ENCODE peak calls at places on chromosomes 6 and 20, in seven cellular contexts. A is T47D, W is HCT116, Z is HepG2, H is GM12878, N is K562, M is H1. P is an unnamed sample.

GRCh38 chr6:26199773-26200728 is 112.8 kb downstream of the HFE start:
- DNase-seq in A (no peak), W (peak), Z (no peak), H (no peak), N (no peak), M (no peak), P (no peak)

GRCh38 chr6:78253618-78254017 is 600.8 kb downstream of the MEI4 start:
- DNase-seq in A (no peak), W (no peak), Z (no peak), H (no peak), N (no peak), M (no peak), P (no peak)

GRCh38 chr6:1416191-1416764 is 26.9 kb downstream of the FOXF2 start:
- DNase-seq in A (no peak), W (no peak), Z (no peak), H (no peak), N (no peak), M (no peak), P (no peak)

GRCh38 chr20:32440069-32440757 is 82.1 kb downstream of the ASXL1 start:
- DNase-seq in A (no peak), W (no peak), Z (no peak), H (no peak), N (no peak), M (no peak), P (no peak)

GRCh38 chr6:128500017-128500416 is 20.4 kb downstream of the PTPRK start:
- DNase-seq in A (no peak), W (no peak), Z (peak), H (no peak), N (no peak), M (no peak), P (no peak)

GRCh38 chr6:3165631-3166534 is 8.5 kb upstream of the TUBB2A start:
- DNase-seq in A (no peak), W (no peak), Z (peak), H (no peak), N (no peak), M (peak), P (no peak)

GRCh38 chr20:22502731-22503191 is 81.6 kb downstream of the FOXA2 start:
- DNase-seq in A (no peak), W (no peak), Z (peak), H (no peak), N (no peak), M (no peak), P (no peak)

GRCh38 chr6:62803094-62803493 is 408.2 kb upstream of the FKBP1C start:
- DNase-seq in A (no peak), W (no peak), Z (no peak), H (no peak), N (no peak), M (no peak), P (no peak)

GRCh38 chr20:50496773-50497375 is 13.3 kb upstream of the PTPN1 start:
- DNase-seq in A (no peak), W (no peak), Z (no peak), H (no peak), N (no peak), M (no peak), P (no peak)

GRCh38 chr6:158008894-158009891 is 27.5 kb downstream of the SYNJ2 start:
- DNase-seq in A (no peak), W (no peak), Z (no peak), H (no peak), N (no peak), M (no peak), P (peak)

GRCh38 chr20:22430154-22430745 is 154.1 kb downstream of the FOXA2 start:
- DNase-seq in A (no peak), W (no peak), Z (peak), H (no peak), N (peak), M (peak), P (no peak)

GRCh38 chr6:6219716-6220115 is 100.7 kb downstream of the F13A1 start:
- DNase-seq in A (no peak), W (no peak), Z (no peak), H (no peak), N (no peak), M (no peak), P (no peak)

GRCh38 chr6:35919827-35920751 is 809 bp downstream of the SRPK1 start:
- DNase-seq in A (no peak), W (no peak), Z (peak), H (no peak), N (peak), M (no peak), P (peak)

GRCh38 chr6:86477510-86478166 is 459.7 kb upstream of the HTR1E start:
- DNase-seq in A (no peak), W (no peak), Z (no peak), H (no peak), N (no peak), M (no peak), P (no peak)

GRCh38 chr6:98831057-98832031 is 3.0 kb upstream of the POU3F2 start:
- DNase-seq in A (no peak), W (no peak), Z (no peak), H (no peak), N (no peak), M (no peak), P (peak)

GRCh38 chr20:40442181-40442963 is 246.7 kb downstream of the MAFB start:
- DNase-seq in A (no peak), W (no peak), Z (no peak), H (no peak), N (no peak), M (no peak), P (peak)

GRCh38 chr6:168128631-168129291 is 49.7 kb upstream of the FRMD1 start:
- DNase-seq in A (no peak), W (no peak), Z (no peak), H (no peak), N (no peak), M (no peak), P (no peak)

GRCh38 chr6:39029156-39030011 is 19.2 kb upstream of the GLP1R start:
- DNase-seq in A (no peak), W (peak), Z (peak), H (no peak), N (peak), M (no peak), P (peak)

GRCh38 chr6:67608099-67608749 is 1026.9 kb upstream of the ADGRB3 start:
- DNase-seq in A (no peak), W (no peak), Z (no peak), H (no peak), N (no peak), M (no peak), P (no peak)

GRCh38 chr20:34150616-34151015 is 38.6 kb upstream of the EIF2S2 start:
- DNase-seq in A (no peak), W (no peak), Z (no peak), H (no peak), N (no peak), M (no peak), P (no peak)

GRCh38 chr20:51804754-51805153 is 2.4 kb upstream of the SALL4 start:
- DNase-seq in A (no peak), W (no peak), Z (no peak), H (no peak), N (no peak), M (no peak), P (no peak)

GRCh38 chr6:157194643-157195042 is 128.7 kb downstream of the TMEM242 start:
- DNase-seq in A (no peak), W (no peak), Z (no peak), H (no peak), N (no peak), M (no peak), P (no peak)

GRCh38 chr6:39804666-39805065 is 12.5 kb downstream of the DAAM2 start:
- DNase-seq in A (no peak), W (no peak), Z (no peak), H (no peak), N (no peak), M (no peak), P (no peak)

GRCh38 chr6:35026434-35027222 is 114.5 kb downstream of the TCP11 start:
- DNase-seq in A (no peak), W (peak), Z (no peak), H (no peak), N (no peak), M (no peak), P (no peak)

GRCh38 chr20:44780226-44780625 is 30.1 kb downstream of the RIMS4 start:
- DNase-seq in A (peak), W (no peak), Z (peak), H (no peak), N (peak), M (no peak), P (no peak)

GRCh38 chr6:134446901-134447300 is 129.0 kb upstream of the SGK1 start:
- DNase-seq in A (no peak), W (no peak), Z (no peak), H (no peak), N (no peak), M (no peak), P (no peak)

GRCh38 chr6:134447883-134448387 is 130.0 kb upstream of the SGK1 start:
- DNase-seq in A (no peak), W (no peak), Z (no peak), H (no peak), N (no peak), M (no peak), P (no peak)

GRCh38 chr6:134447423-134447822 is 129.5 kb upstream of the SGK1 start:
- DNase-seq in A (no peak), W (no peak), Z (no peak), H (no peak), N (no peak), M (no peak), P (no peak)

GRCh38 chr6:134449004-134449403 is 131.1 kb upstream of the SGK1 start:
- DNase-seq in A (no peak), W (no peak), Z (no peak), H (no peak), N (no peak), M (no peak), P (no peak)

DNA sequence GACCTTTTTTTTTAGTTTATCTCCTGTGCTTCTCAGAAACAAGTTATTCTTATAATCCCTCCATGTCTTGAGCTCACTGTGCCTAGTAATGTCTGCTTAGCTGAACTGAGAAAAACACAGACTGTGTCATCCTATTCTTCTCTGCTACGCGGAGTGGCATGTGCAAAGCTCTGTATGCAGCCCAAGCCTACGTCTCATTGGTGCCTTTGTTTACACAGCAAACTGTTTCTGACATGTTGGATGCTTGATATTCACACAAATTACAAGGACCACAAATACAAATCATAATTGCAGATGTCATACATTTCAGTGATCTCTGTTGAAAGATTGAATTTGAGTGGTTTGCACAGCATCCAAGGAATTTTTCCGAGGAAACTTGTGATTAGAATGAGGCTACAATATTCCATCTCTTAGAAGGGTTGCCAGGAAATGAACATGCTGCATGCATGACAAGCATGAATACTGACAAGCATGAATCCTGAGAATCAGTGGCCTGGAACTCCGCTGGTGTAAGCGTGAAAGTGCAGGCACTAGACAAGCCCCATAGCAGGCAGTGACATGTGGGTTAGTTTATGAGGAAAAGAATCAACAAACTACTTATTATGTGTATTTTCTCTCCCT is 128.4 kb upstream of the SGK1 start:
- DNase-seq in A (no peak), W (no peak), Z (no peak), H (no peak), N (no peak), M (no peak), P (peak)
- TF ChIP-seq JUND in A (no peak), W (no peak), Z (no peak), H (no peak), N (no peak), M (no peak), P (no peak)

GRCh38 chr20:63214514-63214913 is 1.4 kb downstream of the YTHDF1 start:
- DNase-seq in A (no peak), W (no peak), Z (no peak), H (no peak), N (no peak), M (no peak), P (no peak)

GRCh38 chr20:63212393-63212730 is 3.6 kb downstream of the YTHDF1 start:
- DNase-seq in A (no peak), W (no peak), Z (no peak), H (no peak), N (no peak), M (no peak), P (no peak)

GRCh38 chr20:63215101-63216040 is 560 bp downstream of the YTHDF1 start:
- DNase-seq in A (peak), W (no peak), Z (peak), H (no peak), N (peak), M (no peak), P (peak)

GRCh38 chr20:63210011-63210605 is 5.8 kb downstream of the YTHDF1 start:
- DNase-seq in A (no peak), W (no peak), Z (no peak), H (no peak), N (no peak), M (no peak), P (no peak)

GRCh38 chr20:63212792-63213191 is 3.1 kb downstream of the YTHDF1 start:
- DNase-seq in A (no peak), W (no peak), Z (no peak), H (no peak), N (no peak), M (no peak), P (no peak)
- TF ChIP-seq JUND in A (no peak), W (no peak), Z (no peak), H (no peak), N (no peak), M (no peak), P (no peak)

GRCh38 chr20:36821964-36822437 is 48.4 kb upstream of the DSN1 start:
- DNase-seq in A (no peak), W (no peak), Z (no peak), H (no peak), N (peak), M (no peak), P (no peak)
- TF ChIP-seq JUND in A (no peak), W (no peak), Z (no peak), H (no peak), N (no peak), M (no peak), P (no peak)

DNA sequence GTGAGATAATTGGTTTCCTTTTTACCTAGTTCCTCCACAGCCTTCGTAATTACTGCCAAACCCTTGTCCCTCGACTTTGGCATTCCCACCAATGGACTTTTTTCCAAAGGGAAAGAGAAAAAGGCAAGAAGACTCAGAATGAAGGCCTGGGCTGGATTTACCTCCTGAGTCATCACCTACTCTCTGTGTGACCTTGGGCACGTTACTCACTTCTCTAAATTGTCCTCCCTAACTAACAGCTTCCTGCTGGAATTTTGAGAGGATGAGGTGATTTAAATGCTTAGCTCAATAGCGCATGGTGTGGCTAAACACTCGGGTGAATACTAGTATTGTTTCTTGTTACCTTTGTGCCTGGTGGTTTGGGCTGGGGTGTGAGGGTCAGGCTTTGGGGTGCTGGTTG is 146.6 kb downstream of the DHX35 start:
- DNase-seq in A (no peak), W (no peak), Z (peak), H (no peak), N (no peak), M (no peak), P (no peak)
- TF ChIP-seq JUND in A (no peak), W (no peak), Z (no peak), H (no peak), N (no peak), M (no peak), P (no peak)